ENCODE peak calls at places on chromosomes 2 and 18, in eight cellular contexts. M is lower lobe of right lung, C is NCI-H1105 treated with DMSO at 0.1 percent for 48 hours, V is retina, R is NCI-H460, N is RWPE1, H is right cardiac atrium, X is thoracic aorta. B is an unnamed sample.

GRCh38 chr2:188676012-188676405 is 298.2 kb upstream of the COL3A1 start:
- DNase-seq in N (no peak), C (no peak), M (no peak), V (no peak), X (no peak), H (no peak), R (no peak), B (no peak)

GRCh38 chr2:54428401-54428800 is 27.7 kb upstream of the SPTBN1 start:
- DNase-seq in R (no peak), X (no peak), H (peak), N (no peak), C (no peak), M (no peak), V (no peak), B (no peak)

GRCh38 chr2:119659601-119660342 is 19.2 kb upstream of the TMEM177 start:
- DNase-seq in M (no peak), X (no peak), R (peak), V (peak), N (peak), C (peak), H (no peak), B (peak)

GRCh38 chr18:396251-396555 is 104.3 kb downstream of the COLEC12 start:
- DNase-seq in R (no peak), M (no peak), V (no peak), C (no peak), N (no peak), X (no peak), H (no peak), B (no peak)

GRCh38 chr2:182078988-182079602 is 93.4 kb downstream of the PPP1R1C start:
- DNase-seq in V (no peak), C (peak), X (no peak), M (no peak), N (no peak), H (no peak), R (no peak), B (no peak)

GRCh38 chr18:3449702-3450357 is at the start of gene TGIF1:
- DNase-seq in R (peak), H (peak), X (peak), N (peak), M (peak), C (peak), V (peak), B (peak)

GRCh38 chr2:205408690-205409089 is 273.6 kb upstream of the NRP2 start:
- DNase-seq in H (no peak), X (no peak), V (no peak), M (no peak), N (no peak), R (no peak), C (no peak), B (no peak)

GRCh38 chr2:13681936-13682335 is 950.6 kb upstream of the LRATD1 start:
- DNase-seq in H (no peak), C (peak), N (no peak), V (no peak), M (no peak), R (no peak), X (no peak), B (no peak)

GRCh38 chr2:26652361-26653041 is 11.3 kb upstream of the CIB4 start:
- DNase-seq in M (no peak), N (no peak), C (no peak), X (no peak), H (no peak), V (no peak), R (no peak), B (no peak)

GRCh38 chr18:56926740-56927139 is 220.1 kb upstream of the BOD1L2 start:
- DNase-seq in N (no peak), C (no peak), M (no peak), H (no peak), X (no peak), R (no peak), V (no peak), B (no peak)

GRCh38 chr2:121689356-121689755 is 40.1 kb upstream of the CLASP1 start:
- DNase-seq in C (peak), R (peak), M (no peak), N (peak), X (no peak), V (peak), H (peak), B (no peak)

GRCh38 chr2:221342388-221342787 is 229.7 kb downstream of the EPHA4 start:
- DNase-seq in V (no peak), M (no peak), R (no peak), X (no peak), C (no peak), H (no peak), N (no peak), B (no peak)

GRCh38 chr2:45541450-45541849 is 69.6 kb downstream of the SRBD1 start:
- DNase-seq in C (no peak), M (no peak), N (no peak), X (no peak), V (no peak), R (no peak), H (no peak), B (no peak)

GRCh38 chr18:79912409-79912991 is 39.0 kb downstream of the SLC66A2 start:
- DNase-seq in C (no peak), X (no peak), R (no peak), M (peak), V (no peak), N (no peak), H (no peak), B (peak)

GRCh38 chr2:241773511-241774418 is 2.9 kb upstream of the GAL3ST2 start:
- DNase-seq in C (no peak), M (peak), X (no peak), R (no peak), V (no peak), H (peak), N (no peak), B (no peak)

GRCh38 chr18:36288689-36289088 is 8.8 kb upstream of the FHOD3 start:
- DNase-seq in R (no peak), X (no peak), H (no peak), V (no peak), C (no peak), N (no peak), M (no peak), B (no peak)

GRCh38 chr18:13809521-13810252 is 14.3 kb upstream of the MC5R start:
- DNase-seq in N (no peak), V (no peak), X (no peak), R (no peak), H (no peak), C (no peak), M (no peak), B (no peak)

GRCh38 chr2:1132328-1132964 is 181.8 kb downstream of the SNTG2 start:
- DNase-seq in H (no peak), M (no peak), N (no peak), R (no peak), X (no peak), V (no peak), C (peak), B (no peak)

GRCh38 chr2:165563468-165564225 is 94.1 kb downstream of the CSRNP3 start:
- DNase-seq in N (no peak), X (no peak), C (peak), M (no peak), V (no peak), H (no peak), R (no peak), B (no peak)

GRCh38 chr18:37303009-37303408 is 262.6 kb downstream of the CELF4 start:
- DNase-seq in R (no peak), X (no peak), H (no peak), N (no peak), M (no peak), V (no peak), C (no peak), B (no peak)

GRCh38 chr2:168047291-168047690 is 200.1 kb downstream of the STK39 start:
- DNase-seq in H (no peak), V (no peak), M (no peak), X (no peak), C (no peak), R (no peak), N (no peak), B (no peak)

GRCh38 chr2:11583203-11583752 is 49.4 kb downstream of the GREB1 start:
- DNase-seq in C (peak), R (no peak), X (no peak), M (no peak), N (no peak), H (no peak), V (no peak), B (no peak)

GRCh38 chr2:33033524-33034150 is 86.9 kb downstream of the LTBP1 start:
- DNase-seq in H (peak), N (no peak), X (no peak), V (peak), C (peak), M (no peak), R (no peak), B (no peak)

GRCh38 chr2:239956818-239957261 is 68.3 kb downstream of the NDUFA10 start:
- DNase-seq in R (no peak), C (no peak), X (no peak), M (peak), V (no peak), N (no peak), H (peak), B (no peak)

GRCh38 chr18:74457043-74457742 is at the start of gene DIPK1C:
- DNase-seq in C (no peak), H (peak), X (no peak), R (no peak), N (no peak), M (no peak), V (peak), B (no peak)

GRCh38 chr2:165008916-165009315 is 53.6 kb upstream of the SLC38A11 start:
- DNase-seq in X (no peak), V (no peak), C (no peak), M (no peak), N (peak), R (no peak), H (no peak), B (no peak)

GRCh38 chr18:9613550-9614400 is 584 bp downstream of the PPP4R1 start:
- DNase-seq in X (no peak), M (peak), N (peak), C (peak), R (no peak), H (peak), V (peak), B (peak)

GRCh38 chr18:12005542-12006487 is 24.5 kb downstream of the IMPA2 start:
- DNase-seq in C (no peak), X (no peak), M (no peak), N (peak), H (no peak), V (no peak), R (peak), B (no peak)

GRCh38 chr2:160324161-160324768 is 124.2 kb upstream of the ITGB6 start:
- DNase-seq in H (peak), X (no peak), R (peak), C (peak), M (peak), V (peak), N (peak), B (peak)

GRCh38 chr2:42030196-42030759 is 17.5 kb upstream of the PKDCC start:
- DNase-seq in C (no peak), H (no peak), N (no peak), R (no peak), X (no peak), M (no peak), V (peak), B (no peak)

B was measured in activated CD4-positive, alpha-beta T cell treated with anti-CD3 and anti-CD28 coated beads, Interleukin-2, amount 50 U/mL, for 1 hour.